ENCODE peak calls at places on chromosomes 11 and 22, in seven cellular contexts. U is psoas muscle, F is sigmoid colon, B is tibial nerve, W is HCT116, O is fibroblast of pulmonary artery, Y is heart right ventricle. K is an unnamed sample.

GRCh38 chr22:43996981-43997265 is 27.2 kb upstream of the PARVB start:
- DNase-seq in B (no peak), Y (no peak), F (peak; percentile 46), O (no peak), U (no peak), W (no peak), K (no peak)

GRCh38 chr11:131923309-131923708 is 552.9 kb downstream of the NTM start:
- DNase-seq in B (no peak), Y (no peak), W (no peak), U (no peak), F (no peak), O (no peak), K (no peak)

GRCh38 chr11:28757725-28758515 is 649.7 kb downstream of the METTL15 start:
- DNase-seq in U (no peak), B (no peak), O (peak; percentile 88), W (no peak), Y (no peak), F (no peak), K (no peak)

GRCh38 chr11:34601085-34601444 is 19.8 kb upstream of the EHF start:
- DNase-seq in B (no peak), W (no peak), F (no peak), U (no peak), O (peak; percentile 23), Y (no peak), K (no peak)

GRCh38 chr11:35629914-35630313 is 11.7 kb downstream of the FJX1 start:
- DNase-seq in W (peak; percentile 86), Y (no peak), U (no peak), F (no peak), B (no peak), O (peak; percentile 98), K (peak; percentile 99)

GRCh38 chr11:133176748-133177147 is 355.6 kb downstream of the OPCML start:
- DNase-seq in F (no peak), Y (no peak), W (no peak), B (no peak), U (no peak), O (no peak), K (no peak)

GRCh38 chr11:1458340-1459218 is 28.0 kb downstream of the MOB2 start:
- DNase-seq in Y (peak; percentile 71), W (no peak), O (peak; percentile 22), B (peak; percentile 57), U (peak; percentile 70), F (peak; percentile 96), K (peak; percentile 22)

GRCh38 chr22:23012081-23012622 is 58.2 kb upstream of the GNAZ start:
- DNase-seq in B (no peak), F (no peak), O (no peak), Y (no peak), U (no peak), W (no peak), K (no peak)

GRCh38 chr22:22957090-22957489 is 69.5 kb downstream of the IGLL5 start:
- DNase-seq in W (no peak), F (no peak), O (no peak), B (no peak), Y (no peak), U (no peak), K (no peak)

GRCh38 chr11:27178859-27179258 is 138.2 kb downstream of the BBOX1 start:
- DNase-seq in B (peak; percentile 38), W (no peak), U (no peak), Y (no peak), O (no peak), F (no peak), K (no peak)

GRCh38 chr22:47933891-47934290 is 1171.4 kb downstream of the TBC1D22A start:
- DNase-seq in F (no peak), B (no peak), W (no peak), U (no peak), Y (no peak), O (no peak), K (no peak)

GRCh38 chr22:41991111-41991510 is 7.5 kb upstream of the WBP2NL start:
- DNase-seq in F (no peak), O (no peak), W (no peak), B (no peak), U (no peak), Y (no peak), K (no peak)

GRCh38 chr11:120013325-120014250 is 124.3 kb downstream of the TRIM29 start:
- DNase-seq in Y (peak; percentile 53), F (no peak), U (no peak), B (no peak), W (peak; percentile 37), O (peak; percentile 31), K (peak; percentile 25)

GRCh38 chr11:65573391-65574146 is 1.2 kb downstream of the FAM89B start:
- DNase-seq in W (no peak), U (peak; percentile 85), F (peak; percentile 83), O (no peak), B (no peak), Y (no peak), K (no peak)

GRCh38 chr11:69694781-69695180 is 9.0 kb downstream of the FGF19 start:
- DNase-seq in F (peak; percentile 45), Y (no peak), U (no peak), W (no peak), O (no peak), B (no peak), K (no peak)

GRCh38 chr22:22019659-22020424 is 37.3 kb upstream of the TOP3B start:
- DNase-seq in O (no peak), F (no peak), W (no peak), B (no peak), U (no peak), Y (no peak), K (no peak)

GRCh38 chr11:48064306-48064705 is 83.9 kb downstream of the PTPRJ start:
- DNase-seq in W (no peak), B (no peak), O (peak; percentile 61), U (no peak), Y (no peak), F (no peak), K (peak; percentile 51)

GRCh38 chr11:8721740-8722139 is 39.1 kb downstream of the RPL27A start:
- DNase-seq in W (no peak), F (no peak), O (no peak), U (no peak), B (no peak), Y (no peak), K (no peak)

GRCh38 chr22:29816128-29816527 is 21.9 kb downstream of the ASCC2 start:
- DNase-seq in F (no peak), Y (peak; percentile 80), O (no peak), U (peak; percentile 84), W (no peak), B (no peak), K (peak; percentile 44)

GRCh38 chr22:47835726-47836125 is 1073.3 kb downstream of the TBC1D22A start:
- DNase-seq in B (no peak), W (peak; percentile 18), Y (no peak), O (peak; percentile 13), U (no peak), F (no peak), K (peak; percentile 71)

GRCh38 chr11:61539958-61540357 is 31.4 kb downstream of the LRRC10B start:
- DNase-seq in Y (no peak), B (no peak), F (no peak), W (no peak), U (no peak), O (no peak), K (no peak)

GRCh38 chr11:15826826-15827225 is 529.5 kb downstream of the SOX6 start:
- DNase-seq in Y (peak; percentile 70), B (peak; percentile 18), O (peak; percentile 52), W (peak; percentile 4), F (no peak), U (peak; percentile 64), K (peak; percentile 22)
- TF ChIP-seq CTCF in Y (peak; percentile 70), B (peak; percentile 31), O (peak; percentile 74), W (peak; percentile 77), F (no peak), U (peak; percentile 50), K (peak; percentile 54)

DNA sequence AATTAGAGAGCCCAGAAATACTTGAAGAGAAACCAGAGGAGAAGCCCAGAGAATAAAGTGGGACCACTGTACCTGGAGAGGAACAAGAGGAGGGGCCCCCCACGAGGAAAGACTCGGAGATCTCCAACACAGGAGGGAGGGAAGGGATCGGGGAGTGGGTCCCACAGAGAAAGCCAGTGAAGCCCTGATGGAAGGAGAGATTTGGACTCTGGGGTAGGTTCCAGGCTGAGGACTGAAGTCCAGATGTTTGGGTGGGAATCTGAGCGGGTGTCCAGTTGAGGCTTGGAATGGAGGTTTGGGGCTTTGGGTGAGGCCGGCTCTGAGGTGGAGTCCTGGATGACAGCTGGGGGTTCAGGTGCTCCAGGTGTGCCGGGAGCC is 32.7 kb downstream of the PDE2A start:
- DNase-seq in W (no peak), U (no peak), F (no peak), B (no peak), O (no peak), Y (no peak), K (no peak)
- H3K4me3 ChIP-seq in W (peak overlapping the region; percentile 42), U (peak overlapping the region; percentile 72), F (peak overlapping the region; percentile 70), B (peak overlapping the region; percentile 42), O (no peak overlapping the region), Y (peak overlapping the region; percentile 75), K (no peak overlapping the region)

GRCh38 chr11:20443596-20443995 is 56.1 kb downstream of the PRMT3 start:
- DNase-seq in O (peak; percentile 50), W (peak; percentile 18), Y (no peak), B (no peak), U (no peak), F (no peak), K (peak; percentile 37)
- TF ChIP-seq CTCF in O (peak; percentile 50), W (peak; percentile 62), Y (no peak), B (peak; percentile 9), U (no peak), F (no peak), K (peak; percentile 44)

DNA sequence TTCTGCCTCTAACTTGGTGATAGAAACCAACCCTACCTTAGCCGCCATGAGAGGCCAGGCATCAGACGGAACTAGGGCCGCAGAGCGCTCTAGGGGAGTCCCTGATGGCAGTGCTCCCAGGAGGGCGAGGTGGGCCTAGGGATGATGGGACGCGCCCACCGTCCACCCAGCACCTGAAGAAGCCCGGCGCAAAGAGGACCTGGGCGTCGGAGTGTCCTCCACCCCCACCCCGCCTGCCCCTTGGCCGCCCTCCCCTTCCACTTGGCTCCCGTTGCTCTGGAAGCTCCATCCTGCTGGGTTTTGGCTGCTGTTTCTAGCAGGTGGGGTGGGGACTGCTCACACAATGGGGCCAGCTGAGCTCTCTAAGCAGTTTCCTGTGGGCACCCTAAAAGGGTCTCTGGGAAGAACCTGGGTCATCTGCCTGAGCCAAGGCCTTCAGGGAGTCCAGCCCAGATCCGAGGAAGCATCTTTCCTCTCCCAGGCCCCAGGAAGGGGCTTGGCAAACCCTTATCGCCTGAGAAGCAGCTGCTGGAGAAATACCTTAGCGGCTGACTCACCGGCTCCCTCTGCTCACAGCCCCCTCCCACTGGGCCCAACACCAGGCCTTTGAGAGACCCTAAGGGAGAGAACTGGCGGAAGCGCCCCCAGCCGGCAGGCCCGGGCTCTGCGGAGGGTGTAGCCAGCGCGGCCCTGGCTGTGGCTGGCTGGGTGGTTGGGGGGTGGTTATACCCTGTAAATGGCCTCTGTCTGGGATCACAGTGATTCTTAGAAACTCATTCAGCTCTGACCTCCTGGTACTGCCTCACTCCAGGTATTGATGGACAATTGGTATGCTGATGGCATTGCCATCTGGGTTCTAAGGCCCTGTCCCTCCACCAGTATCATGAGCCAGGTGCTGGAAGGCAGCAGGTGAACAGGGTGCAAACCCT is 19.3 kb downstream of the CREB3L1 start:
- DNase-seq in W (no peak), Y (peak; percentile 65), F (peak; percentile 83), U (peak; percentile 65), B (no peak), O (peak; percentile 97), K (peak; percentile 85)
- H3K4me3 ChIP-seq in W (no peak overlapping the region), Y (peak overlapping the region; percentile 75), F (peak overlapping the region; percentile 58), U (peak overlapping the region; percentile 75), B (no peak overlapping the region), O (peak overlapping the region; percentile 51), K (no peak overlapping the region)

K was measured in fibroblast of mammary gland.